ENCODE peak calls at places on chromosomes 4 and X, in seven cellular contexts. S is RPMI7951; R is neural progenitor cell; W is NCI-H510A treated with DMSO at 0.1 percent for 48 hours; U is brain pericyte; G is effector memory CD8-positive, alpha-beta T cell; F is activated CD8-positive, alpha-beta memory T cell treated with anti-CD3 and anti-CD28 coated beads for 48 hours. C is an unnamed sample.

GRCh38 chrX:21658152-21658737 is at the start of gene KLHL34:
- DNase-seq in S (no peak), R (no peak), W (no peak), U (no peak), G (no peak), F (no peak), C (peak; percentile 67)

GRCh38 chrX:43504394-43504793 is 151.7 kb upstream of the MAOA start:
- DNase-seq in S (no peak), R (no peak), W (no peak), U (no peak), G (no peak), F (no peak), C (no peak)

GRCh38 chrX:22063284-22063683 is 31.2 kb downstream of the PHEX start:
- DNase-seq in S (peak; percentile 63), R (peak; percentile 5), W (no peak), U (no peak), G (no peak), F (no peak), C (peak; percentile 11)

GRCh38 chr4:156774422-156774821 is 197.2 kb downstream of the PDGFC start:
- DNase-seq in S (peak; percentile 81), R (no peak), W (no peak), U (peak; percentile 25), G (no peak), F (no peak), C (no peak)

GRCh38 chrX:148649145-148649645 is 148.8 kb downstream of the AFF2 start:
- DNase-seq in S (no peak), R (no peak), W (no peak), U (no peak), G (no peak), F (no peak), C (no peak)

GRCh38 chr4:98961770-98962169 is 32.8 kb upstream of the EIF4E start:
- DNase-seq in S (no peak), R (no peak), W (no peak), U (no peak), G (no peak), F (no peak), C (no peak)

GRCh38 chr4:15894923-15895411 is 43.6 kb downstream of the FGFBP1 start:
- DNase-seq in S (peak; percentile 23), R (no peak), W (no peak), U (no peak), G (no peak), F (no peak), C (no peak)

GRCh38 chr4:93813092-93813491 is 15.5 kb upstream of the ATOH1 start:
- DNase-seq in S (no peak), R (no peak), W (no peak), U (no peak), G (no peak), F (no peak), C (no peak)

GRCh38 chr4:56220261-56220660 is 167.0 kb downstream of the AASDH start:
- DNase-seq in S (no peak), R (peak; percentile 38), W (no peak), U (no peak), G (no peak), F (no peak), C (no peak)

GRCh38 chrX:30693999-30694650 is 40.9 kb downstream of the GK start:
- DNase-seq in S (no peak), R (no peak), W (no peak), U (no peak), G (no peak), F (no peak), C (no peak)

GRCh38 chr4:78951862-78952472 is 12.7 kb upstream of the PAQR3 start:
- DNase-seq in S (peak; percentile 35), R (peak; percentile 47), W (peak; percentile 59), U (no peak), G (peak; percentile 13), F (no peak), C (peak; percentile 51)

GRCh38 chr4:15240764-15241163 is 187.1 kb upstream of the C1QTNF7 start:
- DNase-seq in S (peak; percentile 46), R (no peak), W (no peak), U (no peak), G (no peak), F (no peak), C (no peak)

GRCh38 chrX:134542485-134542884 is 82.5 kb downstream of the HPRT1 start:
- DNase-seq in S (peak; percentile 72), R (no peak), W (no peak), U (no peak), G (no peak), F (no peak), C (no peak)

GRCh38 chrX:37993857-37994619 is 12.3 kb upstream of the SYTL5 start:
- DNase-seq in S (no peak), R (peak; percentile 70), W (no peak), U (no peak), G (peak; percentile 3), F (no peak), C (no peak)

GRCh38 chr4:172707622-172708021 is 461.0 kb upstream of the GALNT7 start:
- DNase-seq in S (no peak), R (no peak), W (peak; percentile 65), U (no peak), G (no peak), F (no peak), C (no peak)

GRCh38 chr4:138632856-138633255 is 382.7 kb upstream of the NOCT start:
- DNase-seq in S (no peak), R (no peak), W (no peak), U (no peak), G (no peak), F (no peak), C (no peak)

GRCh38 chr4:48025005-48025404 is 8.4 kb downstream of the NIPAL1 start:
- DNase-seq in S (peak; percentile 37), R (no peak), W (peak; percentile 71), U (no peak), G (no peak), F (no peak), C (no peak)

GRCh38 chr4:84938316-84938715 is 28.2 kb downstream of the WDFY3 start:
- DNase-seq in S (peak; percentile 53), R (no peak), W (no peak), U (no peak), G (no peak), F (no peak), C (no peak)

GRCh38 chrX:768596-768995 is 138.0 kb downstream of the SHOX start:
- DNase-seq in S (no peak), R (no peak), W (no peak), U (no peak), G (no peak), F (no peak), C (no peak)

GRCh38 chr4:68361146-68361589 is 11.3 kb upstream of the YTHDC1 start:
- DNase-seq in S (peak; percentile 56), R (no peak), W (no peak), U (no peak), G (no peak), F (no peak), C (no peak)

GRCh38 chrX:78024349-78025108 is 55.1 kb upstream of the PGAM4 start:
- DNase-seq in S (peak; percentile 65), R (peak; percentile 2), W (peak; percentile 24), U (no peak), G (peak; percentile 28), F (no peak), C (peak; percentile 1)

GRCh38 chr4:139857021-139857420 is 191.4 kb downstream of the MGST2 start:
- DNase-seq in S (peak; percentile 54), R (peak; percentile 91), W (peak; percentile 63), U (no peak), G (no peak), F (no peak), C (peak; percentile 70)

GRCh38 chr4:38577482-38577881 is 86.5 kb upstream of the KLF3 start:
- DNase-seq in S (no peak), R (no peak), W (no peak), U (no peak), G (no peak), F (no peak), C (no peak)

GRCh38 chrX:20066968-20067708 is 49.6 kb downstream of the MAP7D2 start:
- DNase-seq in S (peak; percentile 50), R (peak; percentile 26), W (peak; percentile 41), U (no peak), G (no peak), F (no peak), C (peak; percentile 33)

GRCh38 chr4:125369098-125369497 is 54.3 kb downstream of the FAT4 start:
- DNase-seq in S (no peak), R (no peak), W (no peak), U (no peak), G (no peak), F (no peak), C (no peak)

GRCh38 chrX:9555354-9555753 is 90.5 kb downstream of the TBL1X start:
- DNase-seq in S (no peak), R (no peak), W (no peak), U (no peak), G (no peak), F (no peak), C (no peak)

GRCh38 chrX:55490974-55491373 is 1.3 kb upstream of the USP51 start:
- DNase-seq in S (no peak), R (no peak), W (no peak), U (no peak), G (no peak), F (no peak), C (no peak)

GRCh38 chrX:79130857-79131256 is 13.6 kb upstream of the GPR174 start:
- DNase-seq in S (no peak), R (no peak), W (no peak), U (no peak), G (no peak), F (no peak), C (no peak)

GRCh38 chrX:351736-352135 is 33.1 kb upstream of the GTPBP6 start:
- DNase-seq in S (no peak), R (no peak), W (no peak), U (no peak), G (no peak), F (no peak), C (no peak)

GRCh38 chrX:10052906-10053625 is 85.9 kb downstream of the CLDN34 start:
- DNase-seq in S (peak; percentile 77), R (no peak), W (no peak), U (no peak), G (no peak), F (no peak), C (no peak)